ENCODE peak calls at places on chromosome 15, in eight cellular contexts. M, W, A, T, E, P, U and J are unnamed samples.

GRCh38 chr15:97014001-97014400 is 683.5 kb downstream of the NR2F2 start:
- DNase-seq in T (no peak), E (no peak), P (no peak), W (no peak), M (no peak), A (no peak), U (no peak), J (no peak)

GRCh38 chr15:37130356-37130755 is 30.0 kb upstream of the MEIS2 start:
- DNase-seq in U (no peak), T (no peak), A (no peak), E (no peak), P (no peak), M (no peak), W (peak), J (no peak)

GRCh38 chr15:99433026-99433756 is 132.6 kb upstream of the MEF2A start:
- DNase-seq in A (no peak), W (peak), M (peak), P (peak), E (no peak), T (no peak), U (peak), J (no peak)

GRCh38 chr15:92429378-92430066 is 35.8 kb downstream of the ST8SIA2 start:
- DNase-seq in E (peak), A (no peak), W (peak), P (no peak), U (no peak), M (no peak), T (no peak), J (peak)

GRCh38 chr15:45395956-45396355 is 17.6 kb upstream of the GATM start:
- DNase-seq in T (no peak), M (no peak), P (no peak), A (no peak), U (no peak), E (no peak), W (no peak), J (no peak)

GRCh38 chr15:79811406-79812405 is 85.1 kb downstream of the MTHFS start:
- DNase-seq in U (peak), T (no peak), P (no peak), W (peak), M (peak), A (no peak), E (no peak), J (peak)

GRCh38 chr15:31511707-31512310 is 185.2 kb downstream of the KLF13 start:
- DNase-seq in U (no peak), M (no peak), E (no peak), W (no peak), T (no peak), P (no peak), A (peak), J (no peak)

GRCh38 chr15:77747175-77748077 is 114.7 kb upstream of the LINGO1 start:
- DNase-seq in A (no peak), W (no peak), T (no peak), E (no peak), M (no peak), U (peak), P (no peak), J (no peak)

GRCh38 chr15:101499863-101500713 is 10.6 kb upstream of the PCSK6 start:
- DNase-seq in M (no peak), A (no peak), T (no peak), W (peak), E (no peak), P (no peak), U (no peak), J (no peak)

GRCh38 chr15:98567951-98568350 is 80.4 kb upstream of the IGF1R start:
- DNase-seq in W (no peak), P (no peak), U (no peak), M (no peak), T (no peak), A (no peak), E (no peak), J (no peak)

GRCh38 chr15:48866141-48866563 is 11.8 kb upstream of the EID1 start:
- DNase-seq in U (no peak), W (peak), E (no peak), P (no peak), A (no peak), T (no peak), M (no peak), J (no peak)

GRCh38 chr15:69987492-69988482 is 109.9 kb downstream of the TLE3 start:
- DNase-seq in T (no peak), W (no peak), P (no peak), M (no peak), A (no peak), E (no peak), U (no peak), J (no peak)

GRCh38 chr15:43505723-43506122 is 11.7 kb upstream of the MAP1A start:
- DNase-seq in M (no peak), U (no peak), A (no peak), E (no peak), W (peak), T (no peak), P (no peak), J (peak)

GRCh38 chr15:74396445-74397238 is 29.2 kb upstream of the CYP11A1 start:
- DNase-seq in P (no peak), W (peak), E (peak), M (no peak), A (no peak), U (peak), T (no peak), J (no peak)

GRCh38 chr15:58331903-58332675 is 99.7 kb upstream of the LIPC start:
- DNase-seq in M (peak), A (peak), W (peak), U (peak), E (peak), P (peak), T (no peak), J (peak)